ENCODE peak calls at places on chromosomes 16 and 17, in six cellular contexts. Y is GM23248, A is LoVo, Q is GM12891, H is mesendoderm, S is AG04450. O is an unnamed sample.

GRCh38 chr17:68567035-68567434 is 34.1 kb downstream of the FAM20A start:
- DNase-seq in Y (no peak), A (no peak), Q (no peak), H (no peak), S (no peak), O (no peak)

GRCh38 chr17:17351356-17351891 is 48.3 kb downstream of the NT5M start:
- DNase-seq in Y (no peak), A (no peak), Q (no peak), H (no peak), S (no peak), O (no peak)

GRCh38 chr17:18250259-18250658 is 8.3 kb downstream of the FLII start:
- DNase-seq in Y (no peak), A (no peak), Q (no peak), H (no peak), S (no peak), O (no peak)

GRCh38 chr17:12592941-12593340 is 72.7 kb upstream of the MYOCD start:
- DNase-seq in Y (no peak), A (no peak), Q (no peak), H (no peak), S (no peak), O (no peak)

GRCh38 chr17:82195675-82196258 is 16.9 kb downstream of the CCDC57 start:
- DNase-seq in Y (no peak), A (no peak), Q (no peak), H (no peak), S (no peak), O (no peak)

GRCh38 chr17:3710951-3711383 is 12.7 kb upstream of the HASPIN start:
- DNase-seq in Y (peak; percentile 43), A (no peak), Q (peak; percentile 72), H (peak; percentile 58), S (no peak), O (no peak)

GRCh38 chr17:66964083-66964771 is at the start of gene CACNG4:
- DNase-seq in Y (no peak), A (no peak), Q (no peak), H (peak; percentile 62), S (no peak), O (no peak)

GRCh38 chr17:77644981-77645380 is 313.5 kb upstream of the TNRC6C start:
- DNase-seq in Y (no peak), A (no peak), Q (no peak), H (peak; percentile 46), S (no peak), O (no peak)

GRCh38 chr16:89233678-89234490 is 16.4 kb downstream of the ZNF778 start:
- DNase-seq in Y (no peak), A (no peak), Q (no peak), H (no peak), S (no peak), O (no peak)

GRCh38 chr17:78966123-78966813 is 13.5 kb downstream of the LGALS3BP start:
- DNase-seq in Y (peak; percentile 50), A (no peak), Q (no peak), H (no peak), S (no peak), O (no peak)

O was measured in glomerular endothelial cell.